ENCODE peak calls at places on chromosomes 16 and 17, in eight cellular contexts. N is mucosa of descending colon, Z is cardiac muscle cell, O is upper lobe of right lung, Q is PC-9, E is osteoblast, P is OCI-LY7, W is heart left ventricle. H is an unnamed sample.

GRCh38 chr17:8872705-8873426 is 5.4 kb upstream of the PIK3R6 start:
- DNase-seq in O (no peak), W (peak; percentile 29), Q (no peak), E (no peak), Z (no peak), N (no peak), P (no peak), H (no peak)

GRCh38 chr16:11190585-11191565 is 65.1 kb downstream of the SOCS1 start:
- DNase-seq in N (no peak), O (no peak), Q (no peak), W (no peak), P (no peak), E (peak; percentile 95), Z (no peak), H (no peak)

GRCh38 chr16:11380836-11381235 is 35.6 kb downstream of the RMI2 start:
- DNase-seq in Z (no peak), E (no peak), W (no peak), O (no peak), P (no peak), Q (no peak), N (no peak), H (no peak)

GRCh38 chr16:53773150-53773846 is 69.3 kb downstream of the FTO start:
- DNase-seq in N (no peak), Z (peak; percentile 82), O (no peak), P (peak; percentile 16), E (no peak), W (peak; percentile 21), Q (peak; percentile 34), H (peak; percentile 68)

GRCh38 chr16:31033709-31034492 is 543 bp downstream of the STX4 start:
- DNase-seq in O (peak; percentile 95), W (peak; percentile 92), E (peak; percentile 99), Z (peak; percentile 88), N (peak; percentile 95), Q (peak; percentile 91), P (peak; percentile 86), H (peak; percentile 95)

GRCh38 chr16:2744711-2745110 is 7.7 kb upstream of the SRRM2 start:
- DNase-seq in Z (no peak), Q (no peak), P (no peak), N (no peak), O (no peak), E (no peak), W (no peak), H (no peak)

GRCh38 chr17:70863436-70864248 is 694.3 kb downstream of the KCNJ2 start:
- DNase-seq in Z (no peak), W (no peak), O (no peak), N (no peak), P (no peak), E (no peak), Q (no peak), H (no peak)

GRCh38 chr17:68196394-68197090 is 51.3 kb upstream of the AMZ2 start:
- DNase-seq in W (no peak), N (no peak), Z (peak; percentile 21), O (no peak), P (no peak), E (peak; percentile 78), Q (no peak), H (no peak)

GRCh38 chr16:30429418-30429677 is 482 bp downstream of the DCTPP1 start:
- DNase-seq in P (no peak), Q (no peak), N (no peak), W (no peak), E (no peak), Z (no peak), O (no peak), H (no peak)

GRCh38 chr17:33647976-33648375 is 354.9 kb upstream of the ASIC2 start:
- DNase-seq in P (peak; percentile 1), N (no peak), O (no peak), Q (no peak), Z (peak; percentile 43), E (no peak), W (no peak), H (no peak)

GRCh38 chr16:85675528-85675927 is 13.2 kb downstream of the GINS2 start:
- DNase-seq in Q (no peak), W (no peak), Z (no peak), E (peak; percentile 60), N (no peak), P (peak; percentile 43), O (no peak), H (no peak)

GRCh38 chr16:84041421-84041820 is 1.2 kb downstream of the SLC38A8 start:
- DNase-seq in N (peak; percentile 21), W (no peak), P (no peak), O (no peak), Q (no peak), Z (no peak), E (no peak), H (no peak)

GRCh38 chr16:30656974-30657865 is 1.0 kb upstream of the FBRS start:
- DNase-seq in Z (no peak), O (no peak), E (peak; percentile 95), Q (no peak), P (no peak), W (no peak), N (no peak), H (no peak)

GRCh38 chr16:87414251-87414680 is 22.1 kb downstream of the MAP1LC3B start:
- DNase-seq in N (no peak), E (no peak), W (no peak), Z (no peak), O (no peak), Q (no peak), P (no peak), H (no peak)

GRCh38 chr17:65559802-65560627 is 1.4 kb downstream of the AXIN2 start:
- DNase-seq in E (peak; percentile 88), N (peak; percentile 69), Z (peak; percentile 76), Q (no peak), P (peak; percentile 39), W (peak; percentile 38), O (peak; percentile 78), H (peak; percentile 52)

GRCh38 chr17:65558311-65558682 is 3.2 kb downstream of the AXIN2 start:
- DNase-seq in P (no peak), Z (no peak), E (no peak), N (no peak), W (no peak), O (no peak), Q (no peak), H (peak; percentile 31)

GRCh38 chr17:65557349-65558310 is 3.8 kb downstream of the AXIN2 start:
- DNase-seq in Q (no peak), P (no peak), Z (no peak), O (no peak), N (no peak), E (peak; percentile 93), W (no peak), H (peak; percentile 53)

GRCh38 chr17:65559483-65559801 is 2.0 kb downstream of the AXIN2 start:
- DNase-seq in O (no peak), E (peak; percentile 85), N (no peak), Z (no peak), W (no peak), P (no peak), Q (no peak), H (peak; percentile 31)

DNA sequence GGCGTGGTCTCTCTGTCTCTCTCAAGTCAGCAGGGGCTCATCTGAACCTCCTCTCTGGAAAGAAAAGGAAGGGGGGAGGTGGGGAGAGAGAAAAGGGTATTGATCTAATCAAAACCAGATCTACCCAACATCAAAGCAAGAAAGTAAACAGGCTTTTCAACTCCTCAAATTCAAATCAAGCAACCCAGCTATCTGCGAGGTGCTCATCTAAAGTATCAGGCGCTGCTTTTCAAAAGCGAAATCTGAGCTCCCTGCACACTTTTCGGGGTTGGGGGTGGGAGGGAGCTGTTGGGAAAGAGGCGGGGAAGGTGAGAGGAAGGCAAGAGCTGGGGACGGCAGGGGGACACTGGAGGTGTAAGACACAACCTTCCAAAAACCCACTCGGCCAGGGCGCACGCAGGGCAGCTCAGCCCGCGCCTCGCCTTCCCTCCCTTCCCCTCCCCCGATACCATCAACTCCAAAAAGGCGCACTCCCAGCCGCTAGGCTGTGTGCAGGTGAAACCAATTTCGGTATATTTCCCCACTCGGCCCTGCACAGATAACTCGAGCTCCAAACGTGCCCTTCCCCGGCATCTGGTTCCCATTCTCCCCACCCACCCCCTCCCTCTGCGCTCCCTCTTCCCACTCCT is 2.7 kb downstream of the AXIN2 start:
- DNase-seq in N (no peak), Q (no peak), E (peak; percentile 87), W (no peak), P (no peak), O (peak; percentile 70), Z (peak; percentile 36), H (peak; percentile 38)
- H3K4me3 ChIP-seq in N (peak overlapping the region; percentile 72), Q (no peak overlapping the region), E (no peak overlapping the region), W (peak overlapping the region; percentile 85), P (peak overlapping the region; percentile 96), O (no peak overlapping the region), Z (peak overlapping the region; percentile 100), H (peak overlapping the region; percentile 86)

GRCh38 chr16:66988197-66988788 is at the start of gene CES4A:
- DNase-seq in Z (no peak), P (no peak), E (no peak), N (no peak), O (no peak), W (no peak), Q (peak; percentile 10), H (no peak)
- TF ChIP-seq CTCF in Z (no peak), P (no peak), E (no peak), N (no peak), O (no peak), W (no peak), Q (no peak), H (no peak)

GRCh38 chr16:89135166-89135565 is 36.4 kb upstream of the CDH15 start:
- DNase-seq in W (no peak), P (no peak), O (peak; percentile 33), Q (no peak), Z (no peak), E (peak; percentile 49), N (peak; percentile 35), H (no peak)

GRCh38 chr16:89131783-89132182 is 38.1 kb downstream of the ACSF3 start:
- DNase-seq in Z (no peak), P (no peak), E (no peak), O (peak; percentile 38), N (peak; percentile 40), Q (no peak), W (no peak), H (no peak)

GRCh38 chr16:89132194-89133005 is 38.7 kb downstream of the ACSF3 start:
- DNase-seq in Q (no peak), P (no peak), O (peak; percentile 38), N (peak; percentile 27), E (peak; percentile 55), W (no peak), Z (no peak), H (no peak)

GRCh38 chr16:89133457-89134127 is 38.0 kb upstream of the CDH15 start:
- DNase-seq in Q (no peak), W (no peak), N (peak; percentile 40), E (peak; percentile 44), P (no peak), Z (no peak), O (peak; percentile 48), H (no peak)

DNA sequence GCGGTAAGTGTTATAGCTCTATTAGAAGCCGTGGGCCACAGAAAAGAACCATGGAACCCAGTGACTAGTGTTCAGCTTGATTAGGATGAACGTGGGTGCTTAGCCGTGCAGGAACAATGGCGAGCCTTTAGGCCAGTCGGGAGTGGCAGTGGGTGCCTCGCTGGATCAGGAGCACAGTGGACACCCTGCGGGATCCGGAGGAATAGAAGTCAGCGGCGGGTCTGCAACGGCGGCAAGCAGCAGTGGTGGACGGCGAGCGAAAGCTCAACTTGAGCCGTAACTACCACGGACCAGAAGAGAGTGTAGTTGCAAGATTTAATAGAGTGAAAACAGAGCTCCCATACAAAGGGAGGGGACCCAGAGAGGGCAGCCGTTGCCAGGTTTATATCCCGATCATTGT is 37.3 kb upstream of the CDH15 start:
- DNase-seq in E (no peak), Z (no peak), W (no peak), O (peak; percentile 39), Q (no peak), P (no peak), N (peak; percentile 17), H (no peak)
- H3K36me3 ChIP-seq in E (peaks cover 23% of the 10 kb centered on the region), Z (peaks cover 3% of the 10 kb centered on the region), W (peaks cover 58% of the 10 kb centered on the region), O (peaks cover 37% of the 10 kb centered on the region), Q (peaks cover 9% of the 10 kb centered on the region), P (peaks cover 97% of the 10 kb centered on the region), N (peaks cover 3% of the 10 kb centered on the region), H (peaks cover 10% of the 10 kb centered on the region)

GRCh38 chr17:6374761-6375312 is 60.1 kb downstream of the AIPL1 start:
- DNase-seq in Q (peak; percentile 17), E (no peak), W (no peak), P (no peak), Z (peak; percentile 49), O (no peak), N (no peak), H (no peak)
- H3K4me3 ChIP-seq in Q (no peak overlapping the region), E (no peak overlapping the region), W (no peak overlapping the region), P (no peak overlapping the region), Z (no peak overlapping the region), O (no peak overlapping the region), N (no peak overlapping the region), H (no peak overlapping the region)